ENCODE peak calls at places on chromosomes 6 and 20, in seven cellular contexts. R is fibroblast of mammary gland; Q is HuH-7; D is heart left ventricle; J is stimulated activated naive B cell treated with anti-CD40 and anti-IgM and Interleukin-4, amounts not matched to agents 10 μg/mL and 1 μg/mL and 100 μg/mL, for 72 hours; F is CD8-positive, alpha-beta T cell; B is DMS79 treated with DMSO at 0.1 percent for 48 hours. G is an unnamed sample.

GRCh38 chr6:87281426-87281825 is 41.0 kb upstream of the SMIM8 start:
- DNase-seq in R (no peak), Q (no peak), D (no peak), J (no peak), F (no peak), B (no peak), G (no peak)

GRCh38 chr6:111725446-111726112 is 119.9 kb upstream of the TRAF3IP2 start:
- DNase-seq in R (no peak), Q (no peak), D (no peak), J (no peak), F (no peak), B (no peak), G (no peak)

GRCh38 chr6:14841901-14842421 is 403.9 kb upstream of the JARID2 start:
- DNase-seq in R (peak; percentile 100), Q (no peak), D (no peak), J (no peak), F (no peak), B (no peak), G (no peak)

GRCh38 chr6:42326248-42326647 is 108.6 kb upstream of the MRPS10 start:
- DNase-seq in R (no peak), Q (no peak), D (no peak), J (no peak), F (no peak), B (no peak), G (no peak)

GRCh38 chr20:16518068-16518783 is 55.0 kb downstream of the KIF16B start:
- DNase-seq in R (peak; percentile 58), Q (peak; percentile 84), D (peak; percentile 29), J (peak; percentile 3), F (no peak), B (no peak), G (no peak)

GRCh38 chr6:156420172-156420993 is 356.8 kb upstream of the ARID1B start:
- DNase-seq in R (peak; percentile 40), Q (no peak), D (no peak), J (no peak), F (no peak), B (no peak), G (no peak)

GRCh38 chr6:148932731-148933130 is 185.9 kb downstream of the UST start:
- DNase-seq in R (no peak), Q (no peak), D (no peak), J (no peak), F (no peak), B (no peak), G (no peak)

GRCh38 chr6:167341665-167342655 is 17.1 kb downstream of the TTLL2 start:
- DNase-seq in R (no peak), Q (peak; percentile 94), D (no peak), J (no peak), F (no peak), B (peak; percentile 17), G (no peak)

GRCh38 chr6:71419954-71420692 is 131.5 kb downstream of the OGFRL1 start:
- DNase-seq in R (peak; percentile 30), Q (peak; percentile 37), D (peak; percentile 76), J (peak; percentile 18), F (no peak), B (no peak), G (no peak)

GRCh38 chr6:39301606-39302005 is 12.6 kb downstream of the KCNK17 start:
- DNase-seq in R (no peak), Q (peak; percentile 52), D (no peak), J (no peak), F (no peak), B (no peak), G (no peak)

GRCh38 chr20:19211661-19212523 is 550 bp upstream of the SLC24A3 start:
- DNase-seq in R (no peak), Q (no peak), D (peak; percentile 22), J (no peak), F (no peak), B (peak; percentile 80), G (no peak)

GRCh38 chr20:45489083-45489531 is 19.6 kb downstream of the WFDC2 start:
- DNase-seq in R (peak; percentile 61), Q (no peak), D (no peak), J (no peak), F (no peak), B (no peak), G (no peak)

GRCh38 chr6:108031968-108032367 is 42.6 kb downstream of the OSTM1 start:
- DNase-seq in R (no peak), Q (no peak), D (no peak), J (no peak), F (no peak), B (no peak), G (no peak)

G was measured in GM12878.